ENCODE peak calls at places on chromosome 16, in eight cellular contexts. One of them, this sample, is unnamed.

GRCh38 chr16:1691956-1692355 is 13.9 kb downstream of the JPT2 start:
- DNase-seq in nucleus accumbens: no peak
- DNase-seq in activated CD4-positive, alpha-beta T cell treated with anti-CD3 and anti-CD28 coated beads for 24 hours: no peak
- DNase-seq in effector CD4-positive, alpha-beta T cell: no peak
- DNase-seq in cardiac muscle cell: no peak
- DNase-seq in thoracic aorta: no peak
- DNase-seq in amniotic stem cell: no peak
- DNase-seq in NCI-H1694 treated with DMSO at 0.1 percent for 48 hours: no peak
- DNase-seq in this sample: no peak

GRCh38 chr16:87540072-87540976 is 47.5 kb upstream of the ZCCHC14 start:
- DNase-seq in nucleus accumbens: no peak
- DNase-seq in activated CD4-positive, alpha-beta T cell treated with anti-CD3 and anti-CD28 coated beads for 24 hours: no peak
- DNase-seq in effector CD4-positive, alpha-beta T cell: no peak
- DNase-seq in cardiac muscle cell: no peak
- DNase-seq in thoracic aorta: no peak
- DNase-seq in amniotic stem cell: no peak
- DNase-seq in NCI-H1694 treated with DMSO at 0.1 percent for 48 hours: no peak
- DNase-seq in this sample: peak; percentile 40

GRCh38 chr16:81641403-81642106 is 137.5 kb upstream of the PLCG2 start:
- DNase-seq in nucleus accumbens: no peak
- DNase-seq in activated CD4-positive, alpha-beta T cell treated with anti-CD3 and anti-CD28 coated beads for 24 hours: no peak
- DNase-seq in effector CD4-positive, alpha-beta T cell: no peak
- DNase-seq in cardiac muscle cell: peak; percentile 26
- DNase-seq in thoracic aorta: no peak
- DNase-seq in amniotic stem cell: no peak
- DNase-seq in NCI-H1694 treated with DMSO at 0.1 percent for 48 hours: no peak
- DNase-seq in this sample: peak; percentile 37

GRCh38 chr16:69120096-69120664 is 12.2 kb downstream of the CHTF8 start:
- DNase-seq in nucleus accumbens: no peak
- DNase-seq in activated CD4-positive, alpha-beta T cell treated with anti-CD3 and anti-CD28 coated beads for 24 hours: no peak
- DNase-seq in effector CD4-positive, alpha-beta T cell: no peak
- DNase-seq in cardiac muscle cell: no peak
- DNase-seq in thoracic aorta: no peak
- DNase-seq in amniotic stem cell: no peak
- DNase-seq in NCI-H1694 treated with DMSO at 0.1 percent for 48 hours: no peak
- DNase-seq in this sample: no peak

GRCh38 chr16:30924086-30924714 is 828 bp downstream of the FBXL19 start:
- DNase-seq in nucleus accumbens: no peak
- DNase-seq in activated CD4-positive, alpha-beta T cell treated with anti-CD3 and anti-CD28 coated beads for 24 hours: no peak
- DNase-seq in effector CD4-positive, alpha-beta T cell: no peak
- DNase-seq in cardiac muscle cell: peak; percentile 42
- DNase-seq in thoracic aorta: no peak
- DNase-seq in amniotic stem cell: no peak
- DNase-seq in NCI-H1694 treated with DMSO at 0.1 percent for 48 hours: no peak
- DNase-seq in this sample: peak; percentile 49

GRCh38 chr16:85913688-85914422 is 14.9 kb downstream of the IRF8 start:
- DNase-seq in nucleus accumbens: no peak
- DNase-seq in activated CD4-positive, alpha-beta T cell treated with anti-CD3 and anti-CD28 coated beads for 24 hours: no peak
- DNase-seq in effector CD4-positive, alpha-beta T cell: no peak
- DNase-seq in cardiac muscle cell: no peak
- DNase-seq in thoracic aorta: no peak
- DNase-seq in amniotic stem cell: no peak
- DNase-seq in NCI-H1694 treated with DMSO at 0.1 percent for 48 hours: no peak
- DNase-seq in this sample: no peak

GRCh38 chr16:64621616-64622015 is 500.2 kb downstream of the CDH11 start:
- DNase-seq in nucleus accumbens: no peak
- DNase-seq in activated CD4-positive, alpha-beta T cell treated with anti-CD3 and anti-CD28 coated beads for 24 hours: no peak
- DNase-seq in effector CD4-positive, alpha-beta T cell: no peak
- DNase-seq in cardiac muscle cell: no peak
- DNase-seq in thoracic aorta: no peak
- DNase-seq in amniotic stem cell: no peak
- DNase-seq in NCI-H1694 treated with DMSO at 0.1 percent for 48 hours: no peak
- DNase-seq in this sample: no peak

GRCh38 chr16:47057631-47057996 is 84.1 kb upstream of the DNAJA2 start:
- DNase-seq in nucleus accumbens: no peak
- DNase-seq in activated CD4-positive, alpha-beta T cell treated with anti-CD3 and anti-CD28 coated beads for 24 hours: no peak
- DNase-seq in effector CD4-positive, alpha-beta T cell: no peak
- DNase-seq in cardiac muscle cell: no peak
- DNase-seq in thoracic aorta: no peak
- DNase-seq in amniotic stem cell: no peak
- DNase-seq in NCI-H1694 treated with DMSO at 0.1 percent for 48 hours: no peak
- DNase-seq in this sample: no peak

GRCh38 chr16:74035816-74036215 is 260.8 kb upstream of the PSMD7 start:
- DNase-seq in nucleus accumbens: no peak
- DNase-seq in activated CD4-positive, alpha-beta T cell treated with anti-CD3 and anti-CD28 coated beads for 24 hours: no peak
- DNase-seq in effector CD4-positive, alpha-beta T cell: no peak
- DNase-seq in cardiac muscle cell: peak; percentile 23
- DNase-seq in thoracic aorta: no peak
- DNase-seq in amniotic stem cell: no peak
- DNase-seq in NCI-H1694 treated with DMSO at 0.1 percent for 48 hours: peak; percentile 5
- DNase-seq in this sample: no peak

GRCh38 chr16:9441021-9441420 is 349.6 kb downstream of the HAPSTR1 start:
- DNase-seq in nucleus accumbens: no peak
- DNase-seq in activated CD4-positive, alpha-beta T cell treated with anti-CD3 and anti-CD28 coated beads for 24 hours: no peak
- DNase-seq in effector CD4-positive, alpha-beta T cell: no peak
- DNase-seq in cardiac muscle cell: no peak
- DNase-seq in thoracic aorta: no peak
- DNase-seq in amniotic stem cell: no peak
- DNase-seq in NCI-H1694 treated with DMSO at 0.1 percent for 48 hours: no peak
- DNase-seq in this sample: peak; percentile 10

GRCh38 chr16:1054660-1055556 is 17.6 kb upstream of the SSTR5 start:
- DNase-seq in nucleus accumbens: peak; percentile 29
- DNase-seq in activated CD4-positive, alpha-beta T cell treated with anti-CD3 and anti-CD28 coated beads for 24 hours: peak; percentile 23
- DNase-seq in effector CD4-positive, alpha-beta T cell: no peak
- DNase-seq in cardiac muscle cell: peak; percentile 86
- DNase-seq in thoracic aorta: no peak
- DNase-seq in amniotic stem cell: no peak
- DNase-seq in NCI-H1694 treated with DMSO at 0.1 percent for 48 hours: no peak
- DNase-seq in this sample: peak; percentile 86

GRCh38 chr16:66840883-66841282 is 3.3 kb upstream of the CA7 start:
- DNase-seq in nucleus accumbens: no peak
- DNase-seq in activated CD4-positive, alpha-beta T cell treated with anti-CD3 and anti-CD28 coated beads for 24 hours: no peak
- DNase-seq in effector CD4-positive, alpha-beta T cell: no peak
- DNase-seq in cardiac muscle cell: no peak
- DNase-seq in thoracic aorta: no peak
- DNase-seq in amniotic stem cell: no peak
- DNase-seq in NCI-H1694 treated with DMSO at 0.1 percent for 48 hours: no peak
- DNase-seq in this sample: no peak

GRCh38 chr16:8931864-8932263 is 31.8 kb downstream of the USP7 start:
- DNase-seq in nucleus accumbens: no peak
- DNase-seq in activated CD4-positive, alpha-beta T cell treated with anti-CD3 and anti-CD28 coated beads for 24 hours: peak; percentile 15
- DNase-seq in effector CD4-positive, alpha-beta T cell: peak; percentile 50
- DNase-seq in cardiac muscle cell: peak; percentile 81
- DNase-seq in thoracic aorta: no peak
- DNase-seq in amniotic stem cell: no peak
- DNase-seq in NCI-H1694 treated with DMSO at 0.1 percent for 48 hours: no peak
- DNase-seq in this sample: peak; percentile 80

GRCh38 chr16:56475226-56475625 is 23.9 kb downstream of the OGFOD1 start:
- DNase-seq in nucleus accumbens: no peak
- DNase-seq in activated CD4-positive, alpha-beta T cell treated with anti-CD3 and anti-CD28 coated beads for 24 hours: no peak
- DNase-seq in effector CD4-positive, alpha-beta T cell: no peak
- DNase-seq in cardiac muscle cell: no peak
- DNase-seq in thoracic aorta: no peak
- DNase-seq in amniotic stem cell: no peak
- DNase-seq in NCI-H1694 treated with DMSO at 0.1 percent for 48 hours: no peak
- DNase-seq in this sample: no peak

GRCh38 chr16:49838361-49838638 is 17.6 kb downstream of the ZNF423 start:
- DNase-seq in nucleus accumbens: no peak
- DNase-seq in activated CD4-positive, alpha-beta T cell treated with anti-CD3 and anti-CD28 coated beads for 24 hours: no peak
- DNase-seq in effector CD4-positive, alpha-beta T cell: no peak
- DNase-seq in cardiac muscle cell: no peak
- DNase-seq in thoracic aorta: no peak
- DNase-seq in amniotic stem cell: no peak
- DNase-seq in NCI-H1694 treated with DMSO at 0.1 percent for 48 hours: no peak
- DNase-seq in this sample: no peak

GRCh38 chr16:12784076-12784475 is 19.6 kb downstream of the CPPED1 start:
- DNase-seq in nucleus accumbens: no peak
- DNase-seq in activated CD4-positive, alpha-beta T cell treated with anti-CD3 and anti-CD28 coated beads for 24 hours: no peak
- DNase-seq in effector CD4-positive, alpha-beta T cell: no peak
- DNase-seq in cardiac muscle cell: no peak
- DNase-seq in thoracic aorta: no peak
- DNase-seq in amniotic stem cell: no peak
- DNase-seq in NCI-H1694 treated with DMSO at 0.1 percent for 48 hours: no peak
- DNase-seq in this sample: no peak